ENCODE peak calls at places on chromosomes 11 and 22, in ten cellular contexts. Z, M, U, R, O, G, X, S, N and Y are unnamed samples.

GRCh38 chr11:73203790-73204189 is 14.3 kb upstream of the P2RY2 start:
- DNase-seq in O (no peak), M (no peak), Z (no peak), G (no peak), N (no peak), U (no peak), R (no peak), X (no peak), S (no peak), Y (no peak)

GRCh38 chr11:79235696-79236095 is 205.1 kb downstream of the TENM4 start:
- DNase-seq in X (no peak), U (no peak), G (no peak), R (no peak), M (no peak), O (no peak), Z (no peak), S (no peak), N (no peak), Y (no peak)

GRCh38 chr22:20038574-20038973 is 17.7 kb downstream of the TANGO2 start:
- DNase-seq in U (no peak), R (no peak), N (no peak), G (no peak), M (no peak), S (no peak), Z (no peak), X (no peak), O (no peak), Y (no peak)

GRCh38 chr11:67648796-67649613 is 1.5 kb downstream of the ACY3 start:
- DNase-seq in M (no peak), S (no peak), N (peak), R (no peak), X (no peak), G (no peak), Z (no peak), U (no peak), O (no peak), Y (no peak)

GRCh38 chr11:134471341-134472187 is 59.5 kb upstream of the B3GAT1 start:
- DNase-seq in G (peak), R (no peak), N (peak), M (no peak), U (no peak), O (peak), X (no peak), Z (no peak), S (no peak), Y (peak)

GRCh38 chr22:50626856-50627451 is 998 bp downstream of the ARSA start:
- DNase-seq in N (no peak), G (no peak), S (no peak), M (no peak), X (peak), Z (no peak), U (no peak), R (no peak), O (peak), Y (no peak)

GRCh38 chr11:118310271-118310670 is 5.7 kb downstream of the CD3E start:
- DNase-seq in S (no peak), G (no peak), X (no peak), R (no peak), M (no peak), N (no peak), U (no peak), Z (no peak), O (no peak), Y (no peak)

GRCh38 chr11:33634291-33634834 is 66.3 kb downstream of the C11orf91 start:
- DNase-seq in N (no peak), X (no peak), R (no peak), S (no peak), M (no peak), O (no peak), Z (no peak), G (no peak), U (no peak), Y (no peak)

GRCh38 chr11:113877673-113878060 is 2.3 kb upstream of the USP28 start:
- DNase-seq in U (no peak), M (no peak), X (no peak), O (no peak), N (no peak), G (no peak), R (no peak), S (no peak), Z (no peak), Y (no peak)

GRCh38 chr11:61149624-61150615 is 11.3 kb downstream of the VPS37C start:
- DNase-seq in S (no peak), N (no peak), U (no peak), O (no peak), R (no peak), M (no peak), X (peak), Z (no peak), G (peak), Y (no peak)

GRCh38 chr11:92776676-92777075 is 192.8 kb upstream of the MTNR1B start:
- DNase-seq in G (no peak), X (no peak), U (no peak), O (no peak), M (no peak), S (no peak), Z (no peak), R (no peak), N (no peak), Y (no peak)

GRCh38 chr11:60429272-60429671 is at the start of gene MS4A5:
- DNase-seq in G (no peak), U (no peak), M (no peak), N (no peak), R (no peak), S (no peak), X (no peak), Z (no peak), O (no peak), Y (no peak)

GRCh38 chr11:121884601-121885000 is 231.4 kb downstream of the BLID start:
- DNase-seq in O (no peak), N (no peak), G (no peak), X (no peak), S (no peak), Z (no peak), M (no peak), U (no peak), R (no peak), Y (no peak)

GRCh38 chr22:41327124-41327523 is 25.8 kb downstream of the ZC3H7B start:
- DNase-seq in M (no peak), X (no peak), O (no peak), U (no peak), R (no peak), N (peak), S (no peak), Z (no peak), G (no peak), Y (peak)

GRCh38 chr11:74288161-74288560 is 23.3 kb downstream of the P4HA3 start:
- DNase-seq in M (no peak), R (peak), S (no peak), G (no peak), U (no peak), N (no peak), Z (no peak), O (no peak), X (no peak), Y (no peak)

GRCh38 chr11:121385693-121386092 is 66.4 kb upstream of the SORL1 start:
- DNase-seq in G (no peak), M (no peak), O (no peak), X (no peak), U (no peak), S (no peak), N (no peak), R (no peak), Z (no peak), Y (no peak)

GRCh38 chr11:33690290-33691050 is 10.2 kb downstream of the C11orf91 start:
- DNase-seq in R (peak), G (no peak), Z (no peak), M (no peak), O (no peak), N (peak), U (no peak), X (peak), S (no peak), Y (no peak)

GRCh38 chr22:17158568-17159503 is at the start of gene HDHD5:
- DNase-seq in Z (peak), U (peak), S (peak), M (peak), N (peak), G (peak), R (peak), O (peak), X (peak), Y (peak)

GRCh38 chr11:122025757-122026156 is 90.3 kb downstream of the BLID start:
- DNase-seq in N (no peak), M (no peak), G (no peak), O (no peak), X (no peak), Z (no peak), R (no peak), S (no peak), U (no peak), Y (no peak)

GRCh38 chr22:34379825-34380224 is 459.5 kb upstream of the LARGE1 start:
- DNase-seq in N (no peak), R (no peak), G (no peak), Z (no peak), O (no peak), U (no peak), S (no peak), M (no peak), X (no peak), Y (no peak)

GRCh38 chr11:60795291-60795690 is 10.2 kb downstream of the MS4A10 start:
- DNase-seq in O (no peak), U (no peak), M (no peak), X (no peak), R (no peak), S (no peak), N (no peak), G (no peak), Z (no peak), Y (no peak)

GRCh38 chr11:16337421-16338213 is 18.7 kb downstream of the SOX6 start:
- DNase-seq in Z (no peak), G (no peak), X (no peak), U (no peak), R (no peak), O (no peak), S (no peak), M (no peak), N (no peak), Y (no peak)

GRCh38 chr11:57568330-57568766 is 876 bp upstream of the UBE2L6 start:
- DNase-seq in M (no peak), S (no peak), R (peak), Z (peak), X (no peak), N (peak), G (no peak), O (peak), U (peak), Y (peak)

GRCh38 chr11:133821776-133822175 is 23.5 kb downstream of the SPATA19 start:
- DNase-seq in N (peak), G (no peak), Z (no peak), R (peak), M (peak), S (no peak), O (no peak), U (no peak), X (peak), Y (no peak)

GRCh38 chr11:83480811-83481210 is 194.6 kb upstream of the CCDC90B start:
- DNase-seq in O (no peak), Z (no peak), M (no peak), N (no peak), G (no peak), U (no peak), R (no peak), S (no peak), X (no peak), Y (no peak)

GRCh38 chr22:46289244-46289891 is 7.3 kb upstream of the GTSE1 start:
- DNase-seq in O (no peak), Z (no peak), M (no peak), U (no peak), G (no peak), R (no peak), S (no peak), X (no peak), N (no peak), Y (no peak)

GRCh38 chr11:67415501-67416304 is at the start of gene CARNS1:
- DNase-seq in G (no peak), N (no peak), S (no peak), O (no peak), X (no peak), Z (no peak), R (no peak), M (no peak), U (no peak), Y (no peak)

GRCh38 chr11:72174299-72175070 is 17.5 kb upstream of the FOLR1 start:
- DNase-seq in X (no peak), M (no peak), O (no peak), S (no peak), U (no peak), N (no peak), G (no peak), R (no peak), Z (no peak), Y (no peak)

GRCh38 chr11:20477418-20478090 is 90.0 kb downstream of the PRMT3 start:
- DNase-seq in R (no peak), S (no peak), M (no peak), N (no peak), G (no peak), U (no peak), X (no peak), Z (no peak), O (no peak), Y (no peak)